ENCODE peak calls at places on chromosome X, in four cellular contexts. C is H1, J is HepG2, V is K562. B is an unnamed sample.

GRCh38 chrX:15073313-15073712 is 196.6 kb downstream of the ASB9 start:
- DNase-seq in C (no peak), V (no peak), J (no peak), B (no peak)

GRCh38 chrX:38817004-38817703 is 15.9 kb downstream of the MID1IP1 start:
- DNase-seq in C (no peak), V (peak), J (no peak), B (peak)

GRCh38 chrX:24204331-24204730 is 54.8 kb downstream of the ZFX start:
- DNase-seq in J (no peak), V (no peak), C (no peak), B (no peak)

GRCh38 chrX:18896680-18897544 is 87.0 kb downstream of the PHKA2 start:
- DNase-seq in C (no peak), V (no peak), J (no peak), B (no peak)

GRCh38 chrX:41234962-41235361 is 99.0 kb upstream of the DDX3X start:
- DNase-seq in J (no peak), V (no peak), C (no peak), B (no peak)

GRCh38 chrX:2495595-2495994 is 5.2 kb downstream of the DHRSX start:
- DNase-seq in C (no peak), V (no peak), J (no peak), B (no peak)

GRCh38 chrX:33339219-33339618 is 127.9 kb upstream of the DMD start:
- DNase-seq in C (no peak), V (no peak), J (no peak), B (no peak)

GRCh38 chrX:154409222-154409871 is at the start of gene DNASE1L1:
- DNase-seq in J (peak), V (peak), C (peak), B (peak)

GRCh38 chrX:93673869-93674271 is at the start of gene FAM133A:
- DNase-seq in V (no peak), C (no peak), J (no peak), B (peak)

GRCh38 chrX:129472116-129472515 is 51.2 kb downstream of the SMARCA1 start:
- DNase-seq in J (no peak), C (no peak), V (no peak), B (no peak)

GRCh38 chrX:68829594-68830485 is 1.0 kb downstream of the EFNB1 start:
- DNase-seq in J (no peak), V (peak), C (no peak), B (peak)

GRCh38 chrX:12970691-12971202 is 4.2 kb upstream of the TMSB4X start:
- DNase-seq in C (no peak), V (peak), J (peak), B (no peak)

GRCh38 chrX:104987063-104987462 is 233.4 kb downstream of the TEX13A start:
- DNase-seq in J (no peak), C (no peak), V (no peak), B (no peak)

GRCh38 chrX:2848806-2849420 is 20.2 kb downstream of the GYG2 start:
- DNase-seq in C (no peak), J (peak), V (no peak), B (no peak)

GRCh38 chrX:16739574-16739973 is 20.2 kb downstream of the SYAP1 start:
- DNase-seq in J (peak), C (no peak), V (no peak), B (no peak)

GRCh38 chrX:103356897-103357296 is 591 bp downstream of the TCEAL9 start:
- DNase-seq in V (peak), J (no peak), C (no peak), B (no peak)

GRCh38 chrX:136779346-136779781 is 1.4 kb downstream of the ARHGEF6 start:
- DNase-seq in J (no peak), C (no peak), V (no peak), B (no peak)

GRCh38 chrX:87572911-87573310 is 55.3 kb downstream of the KLHL4 start:
- DNase-seq in C (no peak), J (no peak), V (no peak), B (no peak)

GRCh38 chrX:63506320-63506719 is 155.2 kb upstream of the SPIN4 start:
- DNase-seq in V (no peak), J (peak), C (no peak), B (no peak)

GRCh38 chrX:48999030-48999429 is 3.0 kb downstream of the GRIPAP1 start:
- DNase-seq in C (no peak), J (no peak), V (no peak), B (no peak)

GRCh38 chrX:82648062-82648461 is 860.0 kb upstream of the POU3F4 start:
- DNase-seq in C (no peak), J (no peak), V (no peak), B (no peak)

GRCh38 chrX:2261838-2262678 is 238.7 kb downstream of the DHRSX start:
- DNase-seq in J (no peak), V (no peak), C (no peak), B (no peak)

GRCh38 chrX:10350991-10351390 is 194.2 kb downstream of the CLCN4 start:
- DNase-seq in V (no peak), C (no peak), J (no peak), B (no peak)

GRCh38 chrX:39957816-39958561 is 139.8 kb downstream of the BCOR start:
- DNase-seq in J (no peak), C (no peak), V (no peak), B (no peak)
- TF ChIP-seq RNF2 in J (no peak), C (no peak), V (no peak), B (no peak)

DNA sequence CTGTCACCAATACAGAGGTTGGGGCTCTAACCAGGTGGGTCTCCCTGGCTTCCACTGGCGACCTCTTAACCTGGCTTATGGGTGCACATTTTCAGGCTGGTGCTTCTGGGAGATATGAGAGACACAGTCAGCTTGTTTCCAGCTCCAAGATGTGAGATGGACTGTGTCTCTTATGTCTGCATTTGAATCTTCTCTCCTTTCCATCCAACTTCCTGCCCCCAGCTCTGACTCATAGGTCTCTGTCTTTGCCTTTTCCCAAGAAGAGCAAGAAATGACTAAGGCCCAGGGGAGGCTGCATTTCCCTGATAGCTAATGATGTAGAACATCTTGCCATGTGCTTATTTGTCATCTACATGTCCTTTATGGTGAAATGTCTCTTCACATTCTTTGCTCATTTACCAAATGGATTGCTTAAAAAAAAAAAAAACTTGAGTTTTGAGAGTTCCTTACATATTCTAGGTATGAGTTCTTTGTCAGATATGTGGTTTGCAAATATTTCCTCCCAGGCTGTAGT is 3.2 kb upstream of the UXT start:
- DNase-seq in C (no peak), V (peak), J (no peak), B (peak)
- TF ChIP-seq RNF2 in C (no peak), V (peak), J (no peak), B (no peak)

DNA sequence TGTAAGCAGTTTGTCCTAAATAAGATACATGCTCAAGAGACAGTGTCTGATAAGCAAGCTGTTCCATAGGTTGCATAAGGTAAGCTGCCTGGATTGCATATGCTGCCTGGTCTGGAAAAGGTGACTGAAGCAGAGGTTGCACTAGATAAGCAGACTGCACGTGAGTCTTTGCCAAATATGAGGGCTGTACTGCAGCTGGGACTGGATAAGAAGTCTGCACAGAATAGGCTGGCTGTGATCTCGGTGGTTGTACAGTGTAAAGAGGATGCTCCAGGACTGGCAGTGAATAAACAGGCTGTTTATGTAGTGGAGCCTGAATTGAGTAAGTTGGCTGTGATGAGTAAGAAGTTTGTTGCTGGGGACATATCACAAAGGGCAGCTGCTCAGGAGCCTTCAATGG is 68.9 kb downstream of the WNK3 start:
- DNase-seq in J (peak), V (no peak), C (no peak), B (no peak)
- TF ChIP-seq RNF2 in J (no peak), V (no peak), C (no peak), B (no peak)

GRCh38 chrX:56068274-56068758 is 163.8 kb upstream of the KLF8 start:
- DNase-seq in V (no peak), J (no peak), C (no peak), B (no peak)

GRCh38 chrX:56069299-56069941 is 162.7 kb upstream of the KLF8 start:
- DNase-seq in J (no peak), C (no peak), V (no peak), B (no peak)

GRCh38 chrX:56066016-56066415 is 166.1 kb upstream of the KLF8 start:
- DNase-seq in J (no peak), C (no peak), V (no peak), B (no peak)
- TF ChIP-seq RNF2 in J (no peak), C (no peak), V (no peak), B (no peak)

B was measured in A549.